ENCODE peak calls at places on chromosomes 16 and 17, in ten cellular contexts. F is stimulated activated CD4-positive, alpha-beta T cell treated with anti-CD3 and anti-CD28 coated beads, Interleukin-12 subunit alpha, Interleukin-12 subunit beta, amount 100 ng/mL, for 24 hours; X is activated T-cell treated with anti-CD3 and anti-CD28 coated beads for 1 hour; Q is epithelial cell of esophagus; T is stimulated activated CD8-positive, alpha-beta memory T cell treated with anti-CD3 and anti-CD28 coated beads, Interleukin-7, amount 100 ng/mL, for 1 hour; P is BE2C; G is hypothalamus; K is T follicular helper cell; B is DMS 273 treated with DMSO at 0.1 percent for 48 hours; Z is activated CD4-positive, alpha-beta T cell treated with anti-CD3 and anti-CD28 coated beads, Interleukin-2, amount 50 U/mL, for 24 hours. O is an unnamed sample.

GRCh38 chr17:10871914-10872313 is 34.0 kb upstream of the PIRT start:
- DNase-seq in F (no peak), X (no peak), Q (no peak), T (no peak), P (no peak), G (no peak), K (no peak), B (peak), Z (no peak), O (peak)

GRCh38 chr17:68580236-68580903 is 20.8 kb downstream of the FAM20A start:
- DNase-seq in F (no peak), X (no peak), Q (no peak), T (no peak), P (no peak), G (no peak), K (no peak), B (no peak), Z (no peak), O (no peak)

GRCh38 chr16:58418026-58418425 is 25.8 kb downstream of the GINS3 start:
- DNase-seq in F (no peak), X (no peak), Q (no peak), T (no peak), P (no peak), G (no peak), K (no peak), B (no peak), Z (no peak), O (no peak)

GRCh38 chr17:42853968-42854790 is 3.2 kb downstream of the AOC3 start:
- DNase-seq in F (no peak), X (no peak), Q (no peak), T (no peak), P (no peak), G (no peak), K (no peak), B (no peak), Z (no peak), O (no peak)

GRCh38 chr17:57255776-57256681 is at the start of gene MSI2:
- DNase-seq in F (peak), X (peak), Q (peak), T (peak), P (peak), G (peak), K (peak), B (peak), Z (peak), O (peak)

GRCh38 chr16:59385953-59386352 is 651.8 kb upstream of the GOT2 start:
- DNase-seq in F (no peak), X (no peak), Q (no peak), T (no peak), P (no peak), G (no peak), K (no peak), B (no peak), Z (no peak), O (no peak)

GRCh38 chr16:63749256-63749655 is 1372.6 kb downstream of the CDH11 start:
- DNase-seq in F (no peak), X (no peak), Q (peak), T (no peak), P (no peak), G (no peak), K (no peak), B (no peak), Z (no peak), O (no peak)

GRCh38 chr16:88790312-88791150 is 5.5 kb upstream of the PIEZO1 start:
- DNase-seq in F (no peak), X (no peak), Q (no peak), T (no peak), P (no peak), G (no peak), K (no peak), B (no peak), Z (no peak), O (no peak)

GRCh38 chr17:81842725-81843504 is 8.1 kb upstream of the PPP1R27 start:
- DNase-seq in F (no peak), X (no peak), Q (peak), T (no peak), P (no peak), G (no peak), K (no peak), B (no peak), Z (no peak), O (no peak)

GRCh38 chr16:15607700-15608396 is 35.1 kb downstream of the MARF1 start:
- DNase-seq in F (no peak), X (no peak), Q (peak), T (no peak), P (no peak), G (no peak), K (no peak), B (no peak), Z (no peak), O (no peak)

GRCh38 chr16:85550422-85551318 is 62.5 kb upstream of the GSE1 start:
- DNase-seq in F (no peak), X (no peak), Q (no peak), T (no peak), P (no peak), G (no peak), K (no peak), B (no peak), Z (no peak), O (no peak)

GRCh38 chr17:1590031-1590746 is 27.6 kb upstream of the PITPNA start:
- DNase-seq in F (no peak), X (no peak), Q (peak), T (no peak), P (no peak), G (no peak), K (no peak), B (no peak), Z (no peak), O (no peak)

O was measured in caudate nucleus.